ENCODE peak calls at places on chromosome 16, in eight cellular contexts. F, B, E, X, R, T, M and V are unnamed samples.

GRCh38 chr16:4411684-4412083 is 4.7 kb downstream of the CORO7 start:
- DNase-seq in B (no peak), R (peak), T (no peak), X (no peak), F (no peak), E (peak), M (no peak), V (no peak)

GRCh38 chr16:14324581-14324980 is 253.5 kb downstream of the MRTFB start:
- DNase-seq in T (no peak), X (no peak), M (peak), B (no peak), E (no peak), R (peak), F (no peak), V (no peak)

GRCh38 chr16:79390481-79391051 is 210.0 kb downstream of the MAF start:
- DNase-seq in T (no peak), R (no peak), E (no peak), M (no peak), B (no peak), X (no peak), F (no peak), V (no peak)

GRCh38 chr16:16001856-16002255 is 52.4 kb downstream of the ABCC1 start:
- DNase-seq in M (no peak), F (no peak), X (no peak), R (no peak), B (no peak), T (no peak), E (no peak), V (no peak)

GRCh38 chr16:66928702-66929388 is 3.5 kb upstream of the RRAD start:
- DNase-seq in M (no peak), T (no peak), F (no peak), X (no peak), E (no peak), B (peak), R (peak), V (peak)

GRCh38 chr16:85308585-85309540 is 196.6 kb upstream of the CIBAR2 start:
- DNase-seq in T (no peak), E (no peak), X (no peak), R (no peak), M (no peak), B (no peak), F (no peak), V (peak)

GRCh38 chr16:52545157-52545543 is 1.8 kb downstream of the TOX3 start:
- DNase-seq in R (no peak), E (no peak), B (peak), F (no peak), M (no peak), X (no peak), T (no peak), V (no peak)

GRCh38 chr16:70715860-70716357 is 30.1 kb upstream of the MTSS2 start:
- DNase-seq in R (peak), F (no peak), X (no peak), B (no peak), T (no peak), E (peak), M (peak), V (no peak)

GRCh38 chr16:58551496-58551895 is 36.2 kb downstream of the SETD6 start:
- DNase-seq in B (no peak), E (no peak), X (no peak), M (no peak), T (no peak), R (no peak), F (no peak), V (no peak)

GRCh38 chr16:12159672-12160071 is 183.1 kb downstream of the SNX29 start:
- DNase-seq in X (no peak), M (no peak), R (no peak), E (no peak), F (no peak), T (no peak), B (no peak), V (no peak)

GRCh38 chr16:17351471-17352045 is 119.2 kb downstream of the XYLT1 start:
- DNase-seq in E (no peak), R (no peak), B (no peak), F (no peak), T (no peak), M (no peak), X (no peak), V (no peak)

GRCh38 chr16:48608452-48608851 is 1.5 kb downstream of the N4BP1 start:
- DNase-seq in R (no peak), B (no peak), M (no peak), F (no peak), E (no peak), T (no peak), X (no peak), V (peak)

GRCh38 chr16:30875881-30876791 is 17.7 kb downstream of the BCL7C start:
- DNase-seq in B (peak), R (peak), F (no peak), T (no peak), M (no peak), X (no peak), E (no peak), V (peak)

GRCh38 chr16:593406-593805 is 3.5 kb downstream of the RAB40C start:
- DNase-seq in F (no peak), B (peak), T (no peak), R (no peak), M (no peak), X (no peak), E (no peak), V (no peak)

GRCh38 chr16:71900336-71900735 is 5.0 kb downstream of the IST1 start:
- DNase-seq in E (no peak), M (no peak), B (no peak), X (no peak), R (no peak), F (no peak), T (no peak), V (peak)

GRCh38 chr16:88924834-88925539 is 52.0 kb downstream of the CBFA2T3 start:
- DNase-seq in X (peak), T (peak), B (no peak), R (peak), E (no peak), F (peak), M (peak), V (peak)

GRCh38 chr16:17483266-17483864 is 12.6 kb upstream of the XYLT1 start:
- DNase-seq in R (no peak), B (no peak), X (no peak), T (no peak), M (peak), F (no peak), E (no peak), V (no peak)